ENCODE peak calls at places on chromosomes 13 and 19, in eight cellular contexts. R, N, Z, Y, V, S, H and E are unnamed samples.

GRCh38 chr19:46357846-46358583 is 11.1 kb downstream of the PPP5C start:
- DNase-seq in Z (no peak), S (no peak), H (no peak), N (no peak), V (no peak), Y (peak), R (no peak), E (no peak)

GRCh38 chr19:1744822-1745563 is 8.3 kb upstream of the ONECUT3 start:
- DNase-seq in N (no peak), Y (no peak), S (no peak), V (no peak), H (no peak), Z (no peak), R (no peak), E (no peak)

GRCh38 chr13:29577135-29578051 is 18.1 kb downstream of the SLC7A1 start:
- DNase-seq in R (no peak), Z (no peak), Y (no peak), N (no peak), H (no peak), V (no peak), S (no peak), E (no peak)

GRCh38 chr13:42696191-42696590 is 85.2 kb upstream of the FAM216B start:
- DNase-seq in N (no peak), R (no peak), H (no peak), Z (no peak), V (no peak), Y (peak), S (no peak), E (no peak)

GRCh38 chr13:113455384-113455783 is 2.1 kb upstream of the ADPRHL1 start:
- DNase-seq in R (no peak), H (no peak), N (no peak), Y (no peak), V (no peak), Z (no peak), S (peak), E (no peak)

GRCh38 chr19:44939668-44940067 is 2.4 kb upstream of the APOC4 start:
- DNase-seq in N (no peak), Y (no peak), V (no peak), H (no peak), Z (no peak), S (no peak), R (no peak), E (no peak)

GRCh38 chr19:11130824-11131455 is 24.6 kb downstream of the SPC24 start:
- DNase-seq in H (peak), N (peak), S (peak), R (peak), Z (peak), V (peak), Y (peak), E (peak)

GRCh38 chr13:59120297-59120843 is 1043.4 kb downstream of the DIAPH3 start:
- DNase-seq in R (no peak), V (no peak), H (no peak), N (no peak), Z (no peak), Y (peak), S (no peak), E (no peak)

GRCh38 chr13:35160921-35161320 is 218.9 kb downstream of the NBEA start:
- DNase-seq in R (no peak), N (no peak), S (no peak), H (no peak), Y (no peak), V (no peak), Z (no peak), E (no peak)

GRCh38 chr13:86135856-86136255 is 336.6 kb upstream of the SLITRK6 start:
- DNase-seq in Z (no peak), H (no peak), Y (no peak), R (no peak), V (no peak), N (no peak), S (no peak), E (no peak)

GRCh38 chr19:39557791-39558622 is 18.0 kb upstream of the EID2 start:
- DNase-seq in Y (no peak), R (no peak), S (no peak), Z (no peak), N (no peak), V (no peak), H (no peak), E (peak)

GRCh38 chr13:20134732-20135131 is 26.1 kb downstream of the GJA3 start:
- DNase-seq in N (no peak), S (no peak), V (no peak), Y (no peak), Z (no peak), R (no peak), H (no peak), E (no peak)

GRCh38 chr19:39413903-39414608 is 1.6 kb downstream of the PLEKHG2 start:
- DNase-seq in S (peak), Y (no peak), N (no peak), R (no peak), H (peak), Z (no peak), V (peak), E (no peak)

GRCh38 chr19:2820112-2820702 is 539 bp downstream of the ZNF554 start:
- DNase-seq in S (no peak), Y (no peak), R (no peak), N (no peak), V (no peak), H (no peak), Z (peak), E (no peak)

GRCh38 chr13:31069808-31070544 is 91.7 kb downstream of the HSPH1 start:
- DNase-seq in S (no peak), R (no peak), H (no peak), V (no peak), Z (no peak), N (no peak), Y (no peak), E (no peak)

GRCh38 chr13:33057019-33057785 is 41.0 kb downstream of the KL start:
- DNase-seq in H (peak), V (no peak), Y (no peak), N (no peak), S (no peak), Z (no peak), R (peak), E (peak)

GRCh38 chr13:59700281-59700680 is 463.4 kb downstream of the DIAPH3 start:
- DNase-seq in H (no peak), R (no peak), Z (no peak), Y (peak), S (no peak), V (no peak), N (no peak), E (no peak)

GRCh38 chr13:108463365-108463764 is 166.0 kb upstream of the MYO16 start:
- DNase-seq in N (no peak), Z (no peak), V (no peak), R (no peak), S (no peak), H (no peak), Y (peak), E (no peak)

GRCh38 chr19:2325261-2326046 is 2.9 kb downstream of the LSM7 start:
- DNase-seq in S (no peak), N (no peak), H (no peak), Z (no peak), R (no peak), V (peak), Y (no peak), E (no peak)

GRCh38 chr13:43848250-43848649 is 31.3 kb downstream of the CCDC122 start:
- DNase-seq in S (no peak), H (no peak), N (no peak), V (no peak), R (no peak), Y (peak), Z (no peak), E (no peak)

GRCh38 chr19:3580156-3580955 is 4.9 kb upstream of the GIPC3 start:
- DNase-seq in H (no peak), Y (peak), S (no peak), V (no peak), Z (no peak), N (no peak), R (no peak), E (no peak)

GRCh38 chr19:48475369-48476068 is 6.3 kb downstream of the CYTH2 start:
- DNase-seq in H (no peak), Y (no peak), Z (no peak), N (no peak), S (no peak), V (no peak), R (no peak), E (no peak)

GRCh38 chr13:72983085-72983768 is 75.6 kb upstream of the KLF5 start:
- DNase-seq in Y (peak), Z (no peak), N (no peak), H (no peak), R (no peak), V (no peak), S (peak), E (no peak)

GRCh38 chr19:42129399-42130253 is 2.6 kb downstream of the POU2F2 start:
- DNase-seq in V (peak), N (no peak), H (peak), Y (no peak), Z (no peak), R (peak), S (no peak), E (peak)

GRCh38 chr13:76976488-76976887 is 15.4 kb upstream of the CLN5 start:
- DNase-seq in N (no peak), R (no peak), H (no peak), S (no peak), Z (no peak), Y (peak), V (no peak), E (no peak)

GRCh38 chr19:6732803-6733337 is 4.5 kb downstream of the GPR108 start:
- DNase-seq in N (no peak), V (no peak), Z (no peak), R (no peak), H (no peak), S (no peak), Y (no peak), E (no peak)

GRCh38 chr13:103188688-103189326 is 122.6 kb upstream of the SLC10A2 start:
- DNase-seq in Y (peak), N (no peak), S (no peak), H (no peak), V (peak), R (no peak), Z (no peak), E (peak)

GRCh38 chr19:33273881-33274662 is 28.3 kb downstream of the CEBPA start:
- DNase-seq in H (no peak), Z (no peak), S (no peak), R (peak), Y (peak), N (no peak), V (no peak), E (no peak)

GRCh38 chr19:3321696-3322095 is 44.7 kb upstream of the NFIC start:
- DNase-seq in H (no peak), N (no peak), Y (no peak), R (no peak), Z (no peak), V (no peak), S (no peak), E (no peak)

GRCh38 chr13:57632276-57633140 is 964 bp downstream of the PCDH17 start:
- DNase-seq in S (peak), N (no peak), Z (peak), H (no peak), R (peak), V (peak), Y (peak), E (no peak)

GRCh38 chr19:53849237-53849676 is 18.4 kb upstream of the MYADM start:
- DNase-seq in N (no peak), V (no peak), R (peak), S (no peak), Y (peak), H (no peak), Z (no peak), E (no peak)

GRCh38 chr13:29520671-29521070 is 74.8 kb downstream of the SLC7A1 start:
- DNase-seq in S (no peak), N (no peak), V (no peak), Z (no peak), R (no peak), H (no peak), Y (peak), E (no peak)

GRCh38 chr13:105202384-105202783 is 1333.1 kb downstream of the EFNB2 start:
- DNase-seq in S (no peak), N (no peak), V (no peak), R (no peak), Y (peak), H (no peak), Z (no peak), E (no peak)

GRCh38 chr19:954672-955494 is 29.0 kb downstream of the ARID3A start:
- DNase-seq in V (no peak), H (no peak), Z (no peak), Y (no peak), N (no peak), R (no peak), S (no peak), E (peak)

GRCh38 chr19:49422407-49423277 is 599 bp downstream of the PTH2 start:
- DNase-seq in Y (no peak), Z (peak), H (no peak), R (no peak), S (no peak), N (no peak), V (peak), E (peak)

GRCh38 chr13:87280139-87280538 is 391.0 kb upstream of the SLITRK5 start:
- DNase-seq in N (no peak), H (no peak), Y (no peak), Z (no peak), R (no peak), S (no peak), V (no peak), E (no peak)

DNA sequence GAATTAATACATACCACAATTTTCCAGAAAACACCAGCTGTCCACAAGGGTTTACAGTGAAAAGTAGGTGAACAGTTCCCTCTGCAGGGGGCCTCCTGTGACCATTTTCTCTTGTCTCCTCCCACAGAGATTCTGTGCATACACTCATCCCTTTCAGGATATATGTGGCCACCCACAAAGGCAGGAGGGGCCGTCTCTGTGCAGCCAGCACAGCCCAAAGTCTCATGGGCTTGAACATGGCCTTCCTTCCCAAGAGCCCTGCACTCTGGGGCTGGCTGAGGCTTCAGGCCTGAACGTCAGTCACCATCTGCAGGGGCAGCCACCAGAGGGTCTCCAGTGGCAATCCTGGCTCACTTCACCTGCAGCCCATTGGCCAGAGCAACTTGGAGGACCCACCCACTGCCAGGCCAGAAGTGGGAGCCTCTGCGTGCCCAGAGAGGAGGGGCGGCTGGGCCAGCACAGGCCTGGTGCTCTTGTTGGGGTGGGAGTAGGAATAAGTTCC is 25.2 kb downstream of the TMEM161A start:
- DNase-seq in S (no peak), H (no peak), V (no peak), Y (no peak), Z (no peak), R (no peak), N (no peak), E (peak)
- TF ChIP-seq CTCF in S (no peak), H (no peak), V (no peak), Y (no peak), Z (no peak), R (no peak), N (no peak), E (no peak)

GRCh38 chr13:49865174-49865573 is 71.0 kb downstream of the SPRYD7 start:
- DNase-seq in V (no peak), Y (no peak), N (no peak), Z (no peak), S (no peak), H (no peak), R (no peak), E (no peak)

GRCh38 chr13:49867834-49868233 is 68.3 kb downstream of the SPRYD7 start:
- DNase-seq in Y (no peak), R (no peak), S (no peak), N (no peak), H (no peak), V (no peak), Z (no peak), E (no peak)

GRCh38 chr13:49874430-49874829 is 61.7 kb downstream of the SPRYD7 start:
- DNase-seq in V (no peak), R (no peak), H (no peak), Z (no peak), Y (no peak), N (no peak), S (no peak), E (no peak)

GRCh38 chr13:49869514-49869913 is 66.6 kb downstream of the SPRYD7 start:
- DNase-seq in Z (peak), V (no peak), H (no peak), R (no peak), N (no peak), S (no peak), Y (no peak), E (no peak)
- TF ChIP-seq CTCF in Z (peak), V (no peak), H (no peak), R (peak), N (no peak), S (peak), Y (peak), E (no peak)

GRCh38 chr13:27352698-27353097 is 71.7 kb upstream of the GTF3A start:
- DNase-seq in H (no peak), Y (no peak), Z (no peak), V (no peak), N (no peak), R (no peak), S (no peak), E (no peak)

GRCh38 chr13:27355894-27356293 is 68.5 kb upstream of the GTF3A start:
- DNase-seq in R (no peak), Y (no peak), Z (no peak), H (no peak), V (no peak), N (no peak), S (no peak), E (no peak)

GRCh38 chr13:27353653-27354052 is 70.8 kb upstream of the GTF3A start:
- DNase-seq in Y (no peak), S (no peak), H (no peak), R (no peak), Z (no peak), N (no peak), V (no peak), E (no peak)

GRCh38 chr13:27353166-27353583 is 71.2 kb upstream of the GTF3A start:
- DNase-seq in S (no peak), Y (peak), Z (no peak), N (no peak), H (no peak), V (peak), R (no peak), E (peak)

DNA sequence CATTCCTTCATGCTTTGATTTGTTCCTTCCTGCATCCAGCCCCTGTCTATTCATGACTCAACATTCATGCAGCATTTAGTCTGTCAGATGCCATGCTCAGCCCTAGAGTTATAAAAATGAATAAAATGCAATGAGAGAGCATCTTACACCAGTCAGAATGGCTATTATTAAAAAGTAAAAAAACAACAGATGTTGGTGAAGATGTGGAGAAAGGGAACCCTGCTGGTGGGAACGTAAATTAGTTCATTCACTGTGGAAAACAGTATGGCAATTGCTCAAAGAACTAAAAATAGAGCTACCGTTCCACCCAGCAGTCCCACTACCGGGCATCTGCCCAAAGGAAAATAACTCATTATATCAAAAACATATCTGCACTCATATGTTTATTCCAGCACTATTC is 70.0 kb upstream of the GTF3A start:
- DNase-seq in H (no peak), Y (peak), S (no peak), Z (no peak), N (no peak), V (no peak), R (no peak), E (no peak)
- TF ChIP-seq CTCF in H (no peak), Y (peak), S (peak), Z (no peak), N (no peak), V (no peak), R (peak), E (no peak)

GRCh38 chr13:39415403-39415802 is 187.6 kb downstream of the LHFPL6 start:
- DNase-seq in Z (peak), R (peak), S (no peak), V (peak), N (no peak), Y (no peak), H (no peak), E (no peak)
- TF ChIP-seq CTCF in Z (peak), R (peak), S (peak), V (no peak), N (no peak), Y (peak), H (no peak), E (peak)

GRCh38 chr13:23833733-23834611 is 55.2 kb downstream of the MIPEP start:
- DNase-seq in N (no peak), Y (no peak), V (no peak), S (no peak), Z (no peak), H (peak), R (no peak), E (no peak)
- TF ChIP-seq CTCF in N (no peak), Y (no peak), V (no peak), S (no peak), Z (no peak), H (no peak), R (no peak), E (no peak)

DNA sequence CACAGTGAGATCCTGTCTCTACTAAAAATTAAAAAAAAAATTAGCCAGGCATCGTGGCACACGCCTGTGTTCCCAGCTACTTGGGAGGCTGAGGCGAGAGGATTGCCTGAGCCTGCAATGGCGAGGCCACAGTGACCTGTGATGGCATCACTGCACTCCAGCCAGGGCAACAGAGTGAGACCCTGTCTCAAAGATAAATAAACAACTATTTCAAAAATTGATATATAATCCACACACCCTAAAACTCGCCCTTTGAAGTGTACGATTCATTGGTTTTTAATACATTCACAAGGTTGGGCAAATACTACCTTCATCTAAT is 12.1 kb upstream of the TICAM1 start:
- DNase-seq in Z (no peak), V (no peak), N (no peak), Y (no peak), R (no peak), S (no peak), H (no peak), E (no peak)
- TF ChIP-seq CTCF in Z (no peak), V (no peak), N (no peak), Y (no peak), R (no peak), S (no peak), H (no peak), E (no peak)